ENCODE peak calls at places on chromosomes 7 and 10, in nine cellular contexts. R is CD4-positive, CD25-positive, alpha-beta regulatory T cell; W is T-helper 2 cell; P is cardiac muscle cell; Q is vagina; G is stimulated activated CD8-positive, alpha-beta memory T cell treated with anti-CD3 and anti-CD28 coated beads, Interleukin-15, amount 100 ng/mL, for 24 hours; Y is mesenteric fat pad; T is DND-41; O is LoVo. B is an unnamed sample.

GRCh38 chr10:124650820-124651401 is 93.3 kb downstream of the FAM53B start:
- DNase-seq in R (peak; percentile 62), W (no peak), T (peak; percentile 83), G (no peak), O (no peak), Q (no peak), P (no peak), Y (no peak), B (no peak)

GRCh38 chr7:117012284-117013174 is 59.2 kb downstream of the ST7 start:
- DNase-seq in R (no peak), Q (no peak), P (peak; percentile 53), T (no peak), G (no peak), O (peak; percentile 68), Y (no peak), W (no peak), B (no peak)

GRCh38 chr7:67916571-67916970 is 919.9 kb downstream of the TYW1 start:
- DNase-seq in O (no peak), T (no peak), W (no peak), Y (no peak), R (no peak), Q (no peak), P (no peak), G (no peak), B (no peak)

GRCh38 chr10:103533827-103534226 is 40.3 kb downstream of the NEURL1 start:
- DNase-seq in Y (peak; percentile 18), G (no peak), Q (no peak), R (no peak), W (no peak), T (no peak), P (no peak), O (no peak), B (no peak)

GRCh38 chr10:6065845-6066244 is 3.7 kb upstream of the IL2RA start:
- DNase-seq in Q (no peak), O (no peak), T (no peak), W (no peak), Y (no peak), P (peak; percentile 85), R (no peak), G (no peak), B (no peak)

GRCh38 chr10:78524342-78524741 is 490.7 kb downstream of the RPS24 start:
- DNase-seq in W (no peak), R (no peak), T (no peak), O (no peak), G (no peak), Y (peak; percentile 57), P (no peak), Q (no peak), B (no peak)

GRCh38 chr10:22218448-22218847 is 633 bp upstream of the EBLN1 start:
- DNase-seq in Q (no peak), Y (no peak), T (no peak), R (no peak), O (no peak), G (no peak), P (peak; percentile 12), W (no peak), B (no peak)

GRCh38 chr7:44163591-44163990 is 22.5 kb upstream of the MYL7 start:
- DNase-seq in Y (no peak), T (no peak), P (peak; percentile 83), W (no peak), R (no peak), O (peak; percentile 29), Q (no peak), G (no peak), B (no peak)

GRCh38 chr10:110528224-110528997 is 30.7 kb downstream of the DUSP5 start:
- DNase-seq in P (peak; percentile 79), G (no peak), T (no peak), W (no peak), Y (no peak), R (no peak), O (no peak), Q (no peak), B (no peak)

GRCh38 chr7:815284-816216 is 16.7 kb upstream of the SUN1 start:
- DNase-seq in P (peak; percentile 26), R (peak; percentile 22), G (no peak), W (no peak), O (no peak), T (no peak), Q (no peak), Y (no peak), B (no peak)

GRCh38 chr10:76444034-76444800 is 1012.8 kb downstream of the LRMDA start:
- DNase-seq in Y (no peak), Q (no peak), P (peak; percentile 44), W (no peak), R (no peak), G (no peak), O (no peak), T (no peak), B (no peak)

B was measured in cortex of kidney.